ENCODE peak calls at places on chromosomes 5 and 9, in ten cellular contexts. F, S, D, B, L, Q, H, A, W and K are unnamed samples.
A peak's percentile ranks its signal among the peaks of the same experiment; 100 is the strongest.

GRCh38 chr5:2991884-2992283 is 240.4 kb upstream of the IRX2 start:
- DNase-seq in L (no peak), H (no peak), S (no peak), D (no peak), W (no peak), B (no peak), F (no peak), Q (no peak), A (no peak), K (no peak)

GRCh38 chr5:31470608-31471007 is 61.3 kb downstream of the DROSHA start:
- DNase-seq in L (peak; percentile 75), H (no peak), Q (no peak), F (no peak), A (no peak), B (peak; percentile 57), D (no peak), W (no peak), S (no peak), K (no peak)

GRCh38 chr5:139653616-139654015 is 5.5 kb downstream of the CXXC5 start:
- DNase-seq in B (no peak), D (no peak), H (no peak), F (no peak), A (no peak), W (no peak), Q (no peak), L (no peak), S (no peak), K (no peak)

GRCh38 chr9:73573235-73573634 is 421.6 kb downstream of the ANXA1 start:
- DNase-seq in W (no peak), S (no peak), Q (no peak), H (no peak), D (no peak), B (no peak), A (no peak), F (no peak), L (no peak), K (no peak)

GRCh38 chr5:40871177-40871576 is 30.0 kb downstream of the CARD6 start:
- DNase-seq in F (no peak), A (no peak), W (no peak), B (no peak), Q (no peak), D (no peak), L (peak; percentile 16), H (peak; percentile 71), S (no peak), K (no peak)

GRCh38 chr5:141515946-141516647 is 27.2 kb downstream of the PCDHGC5 start:
- DNase-seq in A (no peak), L (no peak), H (peak; percentile 68), S (no peak), Q (no peak), F (no peak), B (no peak), W (no peak), D (no peak), K (no peak)

GRCh38 chr9:131707677-131708612 is 31.9 kb downstream of the RAPGEF1 start:
- DNase-seq in S (no peak), L (peak; percentile 90), F (peak; percentile 51), H (peak; percentile 84), A (no peak), Q (no peak), D (no peak), W (no peak), B (peak; percentile 65), K (no peak)

GRCh38 chr5:96408276-96408777 is 24.7 kb downstream of the PCSK1 start:
- DNase-seq in L (peak; percentile 96), F (peak; percentile 23), Q (no peak), H (peak; percentile 88), W (no peak), S (no peak), A (no peak), B (peak; percentile 74), D (no peak), K (no peak)

GRCh38 chr5:84450617-84451414 is 66.1 kb upstream of the EDIL3 start:
- DNase-seq in L (peak; percentile 22), S (no peak), H (no peak), F (no peak), A (no peak), Q (no peak), D (no peak), B (no peak), W (no peak), K (peak; percentile 10)

GRCh38 chr9:114430443-114430842 is 42.7 kb upstream of the AKNA start:
- DNase-seq in A (no peak), S (no peak), Q (no peak), H (peak; percentile 22), W (no peak), B (no peak), F (no peak), L (no peak), D (no peak), K (no peak)

GRCh38 chr5:56060276-56061110 is 65.7 kb upstream of the IL6ST start:
- DNase-seq in L (no peak), Q (peak; percentile 22), S (no peak), F (no peak), W (no peak), A (no peak), H (no peak), D (peak; percentile 74), B (no peak), K (no peak)

GRCh38 chr5:157554180-157555030 is 21.2 kb downstream of the ADAM19 start:
- DNase-seq in B (no peak), L (no peak), W (no peak), F (no peak), A (no peak), S (no peak), D (no peak), Q (no peak), H (no peak), K (no peak)

GRCh38 chr9:31535659-31536058 is 848.8 kb upstream of the ACO1 start:
- DNase-seq in W (no peak), A (no peak), F (no peak), Q (no peak), H (no peak), S (no peak), L (no peak), D (no peak), B (no peak), K (no peak)

GRCh38 chr5:147809830-147810666 is 21.4 kb downstream of the SPINK1 start:
- DNase-seq in B (no peak), D (no peak), S (no peak), L (no peak), H (peak; percentile 77), Q (no peak), W (no peak), F (no peak), A (no peak), K (no peak)

GRCh38 chr9:92762781-92763708 is 1.6 kb downstream of the BICD2 start:
- DNase-seq in F (no peak), Q (no peak), W (no peak), L (no peak), S (no peak), D (peak; percentile 12), A (no peak), H (no peak), B (no peak), K (no peak)

GRCh38 chr9:33106372-33106771 is 29.9 kb upstream of the SMU1 start:
- DNase-seq in B (no peak), S (no peak), A (no peak), Q (no peak), L (no peak), W (no peak), D (no peak), H (no peak), F (no peak), K (no peak)

GRCh38 chr9:112532427-112532826 is 45.8 kb downstream of the KIAA1958 start:
- DNase-seq in D (no peak), S (no peak), A (no peak), W (no peak), H (peak; percentile 61), F (no peak), Q (no peak), L (peak; percentile 84), B (peak; percentile 75), K (no peak)

GRCh38 chr5:81854485-81854884 is 103.6 kb upstream of the SSBP2 start:
- DNase-seq in Q (no peak), W (no peak), B (no peak), F (no peak), A (no peak), S (no peak), D (no peak), L (no peak), H (no peak), K (no peak)

GRCh38 chr9:22029231-22029630 is 20.1 kb upstream of the CDKN2B start:
- DNase-seq in D (no peak), L (no peak), Q (no peak), A (no peak), S (no peak), H (no peak), W (no peak), F (no peak), B (no peak), K (no peak)